ENCODE peak calls at places on chromosomes 5 and 9, in five cellular contexts. One of them, this sample, is unnamed.

GRCh38 chr9:15498246-15499018 is 12.3 kb downstream of the PSIP1 start:
- DNase-seq in fibroblast of pulmonary artery: no peak
- DNase-seq in AG09319: no peak
- DNase-seq in left colon: no peak
- DNase-seq in frontal cortex: no peak
- DNase-seq in this sample: no peak

GRCh38 chr5:15995206-15996052 is 184.2 kb downstream of the MARCHF11 start:
- DNase-seq in fibroblast of pulmonary artery: peak; percentile 68
- DNase-seq in AG09319: no peak
- DNase-seq in left colon: no peak
- DNase-seq in frontal cortex: no peak
- DNase-seq in this sample: no peak

GRCh38 chr9:73179594-73179993 is 27.9 kb downstream of the ANXA1 start:
- DNase-seq in frontal cortex: no peak
- DNase-seq in AG09319: no peak
- DNase-seq in left colon: no peak
- DNase-seq in fibroblast of pulmonary artery: no peak
- DNase-seq in this sample: no peak

GRCh38 chr9:95506438-95506691 is 10.4 kb downstream of the PTCH1 start:
- DNase-seq in AG09319: no peak
- DNase-seq in frontal cortex: no peak
- DNase-seq in fibroblast of pulmonary artery: peak; percentile 55
- DNase-seq in left colon: peak; percentile 38
- DNase-seq in this sample: no peak

GRCh38 chr9:38343552-38343951 is 49.0 kb upstream of the ALDH1B1 start:
- DNase-seq in fibroblast of pulmonary artery: no peak
- DNase-seq in left colon: no peak
- DNase-seq in frontal cortex: no peak
- DNase-seq in AG09319: no peak
- DNase-seq in this sample: no peak

GRCh38 chr5:138981131-138981530 is 106.0 kb upstream of the LRRTM2 start:
- DNase-seq in fibroblast of pulmonary artery: peak; percentile 71
- DNase-seq in left colon: no peak
- DNase-seq in AG09319: no peak
- DNase-seq in frontal cortex: no peak
- DNase-seq in this sample: no peak

GRCh38 chr5:36744678-36745659 is 131.6 kb upstream of the NIPBL start:
- DNase-seq in left colon: peak; percentile 92
- DNase-seq in AG09319: peak; percentile 15
- DNase-seq in fibroblast of pulmonary artery: peak; percentile 74
- DNase-seq in frontal cortex: peak; percentile 73
- DNase-seq in this sample: peak; percentile 81

GRCh38 chr5:84437673-84438315 is 53.1 kb upstream of the EDIL3 start:
- DNase-seq in fibroblast of pulmonary artery: peak; percentile 73
- DNase-seq in AG09319: peak; percentile 18
- DNase-seq in frontal cortex: no peak
- DNase-seq in left colon: no peak
- DNase-seq in this sample: no peak

GRCh38 chr5:72598461-72599433 is 91.5 kb upstream of the ZNF366 start:
- DNase-seq in left colon: no peak
- DNase-seq in fibroblast of pulmonary artery: peak; percentile 97
- DNase-seq in AG09319: no peak
- DNase-seq in frontal cortex: no peak
- DNase-seq in this sample: no peak

GRCh38 chr9:90142580-90142979 is 500.0 kb downstream of the DIRAS2 start:
- DNase-seq in fibroblast of pulmonary artery: peak; percentile 53
- DNase-seq in frontal cortex: no peak
- DNase-seq in left colon: no peak
- DNase-seq in AG09319: peak; percentile 8
- DNase-seq in this sample: no peak

GRCh38 chr9:125931211-125931610 is 184.0 kb downstream of the PBX3 start:
- DNase-seq in AG09319: no peak
- DNase-seq in fibroblast of pulmonary artery: no peak
- DNase-seq in left colon: no peak
- DNase-seq in frontal cortex: no peak
- DNase-seq in this sample: no peak

GRCh38 chr5:1268666-1269065 is 26.2 kb downstream of the TERT start:
- DNase-seq in AG09319: no peak
- DNase-seq in frontal cortex: no peak
- DNase-seq in left colon: no peak
- DNase-seq in fibroblast of pulmonary artery: no peak
- DNase-seq in this sample: no peak

GRCh38 chr9:131727184-131727785 is 12.6 kb downstream of the RAPGEF1 start:
- DNase-seq in frontal cortex: no peak
- DNase-seq in fibroblast of pulmonary artery: peak; percentile 48
- DNase-seq in AG09319: no peak
- DNase-seq in left colon: no peak
- DNase-seq in this sample: no peak

GRCh38 chr9:98709968-98710965 is 1.5 kb upstream of the GABBR2 start:
- DNase-seq in AG09319: peak; percentile 3
- DNase-seq in fibroblast of pulmonary artery: peak; percentile 83
- DNase-seq in left colon: no peak
- DNase-seq in frontal cortex: no peak
- DNase-seq in this sample: no peak

GRCh38 chr9:127061411-127061810 is 61.0 kb downstream of the ANGPTL2 start:
- DNase-seq in AG09319: no peak
- DNase-seq in frontal cortex: no peak
- DNase-seq in fibroblast of pulmonary artery: no peak
- DNase-seq in left colon: no peak
- DNase-seq in this sample: peak; percentile 7

GRCh38 chr9:95003694-95004451 is 277.4 kb downstream of the AOPEP start:
- DNase-seq in fibroblast of pulmonary artery: peak; percentile 60
- DNase-seq in AG09319: no peak
- DNase-seq in left colon: peak; percentile 65
- DNase-seq in frontal cortex: no peak
- DNase-seq in this sample: no peak

GRCh38 chr9:70257991-70258691 is 637 bp upstream of the SMC5 start:
- DNase-seq in fibroblast of pulmonary artery: peak; percentile 48
- DNase-seq in AG09319: no peak
- DNase-seq in frontal cortex: peak; percentile 16
- DNase-seq in left colon: peak; percentile 86
- DNase-seq in this sample: no peak

GRCh38 chr5:153537225-153537624 is 46.8 kb downstream of the GRIA1 start:
- DNase-seq in AG09319: no peak
- DNase-seq in frontal cortex: no peak
- DNase-seq in left colon: no peak
- DNase-seq in fibroblast of pulmonary artery: no peak
- DNase-seq in this sample: no peak

GRCh38 chr5:126265917-126266316 is 157.3 kb upstream of the GRAMD2B start:
- DNase-seq in fibroblast of pulmonary artery: no peak
- DNase-seq in left colon: no peak
- DNase-seq in AG09319: no peak
- DNase-seq in frontal cortex: no peak
- DNase-seq in this sample: no peak

GRCh38 chr9:110125207-110125751 is 82.7 kb downstream of the C9orf152 start:
- DNase-seq in left colon: peak; percentile 95
- DNase-seq in frontal cortex: peak; percentile 44
- DNase-seq in fibroblast of pulmonary artery: peak; percentile 99
- DNase-seq in AG09319: no peak
- DNase-seq in this sample: no peak

GRCh38 chr5:20606006-20606405 is 618.0 kb upstream of the CDH18 start:
- DNase-seq in frontal cortex: no peak
- DNase-seq in left colon: no peak
- DNase-seq in AG09319: no peak
- DNase-seq in fibroblast of pulmonary artery: peak; percentile 55
- DNase-seq in this sample: no peak

GRCh38 chr5:107717816-107718215 is 47.1 kb upstream of the EFNA5 start:
- DNase-seq in AG09319: no peak
- DNase-seq in fibroblast of pulmonary artery: no peak
- DNase-seq in frontal cortex: no peak
- DNase-seq in left colon: no peak
- DNase-seq in this sample: no peak

GRCh38 chr5:150625831-150626746 is 14.4 kb upstream of the SYNPO start:
- DNase-seq in AG09319: no peak
- DNase-seq in left colon: no peak
- DNase-seq in fibroblast of pulmonary artery: no peak
- DNase-seq in frontal cortex: no peak
- DNase-seq in this sample: no peak

GRCh38 chr9:90987566-90987965 is 185.9 kb downstream of the SYK start:
- DNase-seq in frontal cortex: no peak
- DNase-seq in AG09319: no peak
- DNase-seq in fibroblast of pulmonary artery: no peak
- DNase-seq in left colon: no peak
- DNase-seq in this sample: no peak

GRCh38 chr5:142082182-142082781 is 26.3 kb upstream of the NDFIP1 start:
- DNase-seq in fibroblast of pulmonary artery: no peak
- DNase-seq in left colon: no peak
- DNase-seq in AG09319: no peak
- DNase-seq in frontal cortex: no peak
- DNase-seq in this sample: no peak

GRCh38 chr9:11319477-11320060 is 706.8 kb upstream of the PTPRD start:
- DNase-seq in AG09319: no peak
- DNase-seq in frontal cortex: no peak
- DNase-seq in fibroblast of pulmonary artery: peak; percentile 13
- DNase-seq in left colon: no peak
- DNase-seq in this sample: no peak

GRCh38 chr9:109843651-109844050 is 63.7 kb downstream of the PALM2AKAP2 start:
- DNase-seq in fibroblast of pulmonary artery: no peak
- DNase-seq in AG09319: no peak
- DNase-seq in left colon: no peak
- DNase-seq in frontal cortex: no peak
- DNase-seq in this sample: no peak

GRCh38 chr5:4868140-4868735 is 271.9 kb upstream of the ADAMTS16 start:
- DNase-seq in fibroblast of pulmonary artery: peak; percentile 24
- DNase-seq in AG09319: no peak
- DNase-seq in left colon: no peak
- DNase-seq in frontal cortex: peak; percentile 76
- DNase-seq in this sample: no peak

GRCh38 chr9:124015091-124015660 is 3.6 kb downstream of the LHX2 start:
- DNase-seq in frontal cortex: no peak
- DNase-seq in fibroblast of pulmonary artery: no peak
- DNase-seq in AG09319: no peak
- DNase-seq in left colon: no peak
- DNase-seq in this sample: no peak

GRCh38 chr9:89461302-89461701 is 36.6 kb downstream of the SEMA4D start:
- DNase-seq in AG09319: no peak
- DNase-seq in left colon: no peak
- DNase-seq in frontal cortex: no peak
- DNase-seq in fibroblast of pulmonary artery: peak; percentile 56
- DNase-seq in this sample: no peak

GRCh38 chr9:967436-967835 is 9.0 kb upstream of the DMRT3 start:
- DNase-seq in fibroblast of pulmonary artery: no peak
- DNase-seq in frontal cortex: no peak
- DNase-seq in AG09319: no peak
- DNase-seq in left colon: no peak
- DNase-seq in this sample: no peak

GRCh38 chr9:137502008-137502913 is 43.1 kb upstream of the NSMF start:
- DNase-seq in left colon: no peak
- DNase-seq in AG09319: no peak
- DNase-seq in frontal cortex: no peak
- DNase-seq in fibroblast of pulmonary artery: no peak
- DNase-seq in this sample: no peak

GRCh38 chr5:111582962-111583669 is 70.8 kb upstream of the STARD4 start:
- DNase-seq in left colon: no peak
- DNase-seq in fibroblast of pulmonary artery: peak; percentile 85
- DNase-seq in AG09319: peak; percentile 35
- DNase-seq in frontal cortex: no peak
- DNase-seq in this sample: no peak

GRCh38 chr9:3962467-3962866 is 337.4 kb downstream of the GLIS3 start:
- DNase-seq in fibroblast of pulmonary artery: peak; percentile 64
- DNase-seq in AG09319: no peak
- DNase-seq in left colon: no peak
- DNase-seq in frontal cortex: no peak
- DNase-seq in this sample: no peak

GRCh38 chr5:140372971-140373487 is 13.0 kb downstream of the SLC4A9 start:
- DNase-seq in AG09319: peak; percentile 45
- DNase-seq in left colon: peak; percentile 71
- DNase-seq in frontal cortex: peak; percentile 59
- DNase-seq in fibroblast of pulmonary artery: peak; percentile 89
- DNase-seq in this sample: no peak

This sample was measured in type B pancreatic cell.